ENCODE peak calls at places on chromosomes 6 and 20, in four cellular contexts. Y is H1, O is K562, J is GM12878. Z is an unnamed sample.
A peak's percentile ranks its signal among the peaks of the same experiment; 100 is the strongest.

GRCh38 chr6:161257778-161258457 is 15.9 kb downstream of the AGPAT4 start:
- DNase-seq in Y (no peak), O (no peak), J (no peak), Z (no peak)

GRCh38 chr6:25144919-25145318 is 134.3 kb upstream of the CARMIL1 start:
- DNase-seq in Y (no peak), O (no peak), J (no peak), Z (no peak)

GRCh38 chr6:10837997-10838793 is at the start of gene MAK:
- DNase-seq in Y (peak; percentile 93), O (peak; percentile 98), J (peak; percentile 47), Z (peak; percentile 81)

GRCh38 chr6:118752803-118753202 is 101.4 kb upstream of the CEP85L start:
- DNase-seq in Y (no peak), O (no peak), J (no peak), Z (no peak)

GRCh38 chr20:40255368-40255767 is 433.7 kb downstream of the MAFB start:
- DNase-seq in Y (no peak), O (no peak), J (no peak), Z (no peak)

GRCh38 chr6:168506460-168506859 is 65.5 kb downstream of the SMOC2 start:
- DNase-seq in Y (no peak), O (no peak), J (no peak), Z (no peak)

GRCh38 chr6:1390071-1390804 is 862 bp downstream of the FOXF2 start:
- DNase-seq in Y (peak; percentile 72), O (no peak), J (no peak), Z (no peak)

GRCh38 chr20:5127204-5127858 is 523 bp downstream of the CDS2 start:
- DNase-seq in Y (peak; percentile 57), O (peak; percentile 25), J (peak; percentile 43), Z (no peak)

GRCh38 chr6:24489881-24490280 is 503 bp upstream of the GPLD1 start:
- DNase-seq in Y (no peak), O (no peak), J (no peak), Z (no peak)

GRCh38 chr6:137291441-137291840 is 72.3 kb upstream of the IFNGR1 start:
- DNase-seq in Y (no peak), O (no peak), J (no peak), Z (no peak)

GRCh38 chr6:134247271-134247833 is 70.6 kb downstream of the SGK1 start:
- DNase-seq in Y (no peak), O (no peak), J (peak; percentile 97), Z (no peak)

GRCh38 chr6:148293181-148293995 is 49.2 kb upstream of the SASH1 start:
- DNase-seq in Y (no peak), O (no peak), J (no peak), Z (no peak)

GRCh38 chr20:24406761-24407550 is 62.5 kb upstream of the SYNDIG1 start:
- DNase-seq in Y (no peak), O (no peak), J (no peak), Z (no peak)

GRCh38 chr6:44192428-44193041 is 24.2 kb upstream of the MYMX start:
- DNase-seq in Y (no peak), O (no peak), J (no peak), Z (no peak)

GRCh38 chr20:271528-271927 is 14.0 kb downstream of the DEFB132 start:
- DNase-seq in Y (no peak), O (no peak), J (no peak), Z (no peak)

GRCh38 chr20:271069-271468 is 13.5 kb downstream of the DEFB132 start:
- DNase-seq in Y (peak; percentile 36), O (no peak), J (no peak), Z (no peak)

GRCh38 chr20:270517-270916 is 13.0 kb downstream of the DEFB132 start:
- DNase-seq in Y (peak; percentile 24), O (no peak), J (no peak), Z (no peak)

GRCh38 chr20:273884-274283 is 16.4 kb downstream of the DEFB132 start:
- DNase-seq in Y (no peak), O (no peak), J (no peak), Z (no peak)

DNA sequence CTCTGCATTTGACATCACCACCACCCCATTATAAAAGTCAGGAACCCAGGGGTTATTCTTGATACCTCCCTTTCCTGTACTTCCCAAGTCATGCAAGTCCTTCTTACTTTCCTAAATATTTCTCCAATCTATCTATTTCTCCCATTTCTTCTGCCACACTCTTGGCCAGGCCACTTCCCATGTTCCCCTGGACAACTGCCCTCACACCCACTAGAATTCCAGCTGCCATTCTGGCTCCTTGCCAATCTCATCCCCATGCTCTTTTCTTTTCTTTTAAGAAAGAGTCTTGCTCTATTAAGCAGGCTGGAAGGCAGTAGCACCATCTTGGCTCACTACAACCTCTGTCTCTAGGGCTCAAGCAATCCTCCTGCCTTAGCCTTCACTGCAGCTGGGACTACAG is 15.2 kb downstream of the DEFB132 start:
- DNase-seq in Y (no peak), O (no peak), J (no peak), Z (no peak)
- TF ChIP-seq ATF3 in Y (no peak), O (no peak), J (no peak), Z (no peak)

DNA sequence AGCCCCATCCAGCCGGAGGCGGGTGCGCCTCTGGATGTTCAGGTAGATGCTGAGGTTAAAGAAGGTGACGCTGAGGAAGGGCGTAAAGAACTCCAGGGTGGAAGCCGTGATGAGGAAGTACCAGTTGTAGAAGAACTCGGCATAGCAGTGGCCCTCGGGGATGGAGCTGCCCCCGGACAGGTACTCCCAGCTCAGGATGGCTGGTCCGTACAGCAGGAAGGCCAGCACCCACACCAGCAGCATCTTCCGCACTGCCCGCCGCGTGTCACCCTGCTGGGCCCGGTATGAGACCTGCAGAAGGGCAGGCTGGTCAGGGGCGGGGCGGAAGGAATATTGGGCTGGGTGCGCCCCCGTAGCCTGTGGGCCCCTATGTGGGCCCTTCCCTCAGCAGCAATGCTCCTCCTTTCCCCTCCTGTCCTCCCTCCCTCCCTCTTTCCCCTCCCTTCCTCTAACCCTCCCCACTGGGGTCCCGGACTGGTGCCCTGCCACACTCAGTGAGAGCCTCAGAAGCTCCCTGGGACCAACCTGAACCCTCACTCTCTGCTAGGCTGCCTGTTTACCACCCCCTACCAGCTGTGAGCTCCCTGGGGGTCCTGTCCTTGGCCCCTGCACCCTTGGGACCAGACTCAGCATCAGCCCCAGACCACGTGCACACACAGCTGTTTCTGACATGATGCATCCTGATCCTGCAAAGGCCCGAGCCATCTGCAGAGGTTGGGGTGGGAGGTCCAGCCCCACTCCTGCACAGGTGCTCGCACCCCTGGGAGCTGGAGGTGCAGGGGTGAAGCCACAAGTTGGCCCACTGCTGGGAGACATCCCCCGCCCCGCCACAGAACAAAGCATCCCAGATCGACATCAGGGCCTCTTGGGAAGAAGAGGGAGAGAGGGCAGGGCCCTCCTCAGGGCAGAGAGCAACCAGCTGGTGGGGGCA is 3.2 kb downstream of the HRH3 start:
- DNase-seq in Y (no peak), O (no peak), J (no peak), Z (no peak)
- TF ChIP-seq SP1 in Y (no peak), O (no peak), J (no peak), Z (no peak)

GRCh38 chr6:90295854-90296345 is 743 bp downstream of the BACH2 start:
- DNase-seq in Y (peak; percentile 77), O (peak; percentile 69), J (no peak), Z (no peak)
- H3K9ac ChIP-seq in Y (no peak overlapping the region), O (peak overlapping the region; percentile 6), J (no peak overlapping the region), Z (peak overlapping the region; percentile 58)

DNA sequence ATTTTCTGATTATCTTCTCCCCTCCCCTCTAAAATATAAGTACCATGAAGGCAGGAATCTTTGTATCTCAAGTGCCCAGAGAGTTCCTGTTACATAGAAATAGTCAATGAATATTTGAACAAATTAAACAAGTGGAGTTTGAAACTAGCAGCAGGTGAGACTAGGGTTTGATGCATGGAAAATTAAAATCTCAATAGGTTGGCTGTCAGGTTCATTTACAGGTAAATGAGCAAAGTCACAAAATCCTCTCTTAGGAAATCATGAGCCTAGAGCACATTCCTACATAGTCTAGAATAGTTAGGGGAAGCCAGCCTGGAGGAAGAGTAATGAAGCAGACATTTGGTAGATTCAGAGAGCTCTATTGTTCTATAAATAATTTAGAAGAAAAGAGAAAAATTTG is 140.4 kb downstream of the HS3ST5 start:
- DNase-seq in Y (no peak), O (no peak), J (no peak), Z (no peak)
- TF ChIP-seq ATF3 in Y (no peak), O (no peak), J (no peak), Z (no peak)

GRCh38 chr6:110270166-110270565 is 88.0 kb downstream of the METTL24 start:
- DNase-seq in Y (no peak), O (no peak), J (no peak), Z (no peak)
- TF ChIP-seq SP1 in Y (peak; percentile 83), O (no peak), J (no peak), Z (no peak)

GRCh38 chr6:16271415-16271814 is 33.0 kb downstream of the GMPR start:
- DNase-seq in Y (no peak), O (no peak), J (no peak), Z (no peak)
- H3K9ac ChIP-seq in Y (no peak overlapping the region), O (no peak overlapping the region), J (no peak overlapping the region), Z (no peak overlapping the region)

GRCh38 chr20:9416421-9416820 is 98.0 kb upstream of the LAMP5 start:
- DNase-seq in Y (no peak), O (no peak), J (no peak), Z (no peak)

GRCh38 chr20:9417665-9418064 is 96.7 kb upstream of the LAMP5 start:
- DNase-seq in Y (no peak), O (no peak), J (no peak), Z (no peak)

GRCh38 chr20:9413001-9413400 is 101.4 kb upstream of the LAMP5 start:
- DNase-seq in Y (no peak), O (no peak), J (no peak), Z (no peak)

GRCh38 chr20:9412309-9412708 is 102.1 kb upstream of the LAMP5 start:
- DNase-seq in Y (no peak), O (no peak), J (peak; percentile 58), Z (no peak)

DNA sequence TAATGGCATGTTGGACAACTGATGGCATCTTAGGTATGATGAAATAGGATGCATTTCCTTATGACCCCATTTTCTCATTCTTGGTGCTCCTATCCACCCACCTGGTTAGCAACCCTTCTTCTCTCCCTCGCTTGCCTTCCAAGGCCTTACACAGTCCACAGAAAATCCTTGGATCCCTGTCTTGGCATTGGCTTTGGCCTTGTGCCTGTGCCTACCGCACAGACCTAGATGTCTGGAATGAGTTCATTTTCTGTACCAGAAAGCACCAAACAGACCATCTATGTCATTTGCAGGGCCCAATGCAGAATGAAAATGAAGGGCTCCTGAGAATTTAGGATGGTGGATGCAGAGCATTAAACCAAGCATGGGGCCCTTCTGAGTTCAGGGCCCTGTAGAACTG is 99.0 kb upstream of the LAMP5 start:
- DNase-seq in Y (no peak), O (no peak), J (no peak), Z (no peak)
- TF ChIP-seq ATF3 in Y (no peak), O (no peak), J (no peak), Z (no peak)

DNA sequence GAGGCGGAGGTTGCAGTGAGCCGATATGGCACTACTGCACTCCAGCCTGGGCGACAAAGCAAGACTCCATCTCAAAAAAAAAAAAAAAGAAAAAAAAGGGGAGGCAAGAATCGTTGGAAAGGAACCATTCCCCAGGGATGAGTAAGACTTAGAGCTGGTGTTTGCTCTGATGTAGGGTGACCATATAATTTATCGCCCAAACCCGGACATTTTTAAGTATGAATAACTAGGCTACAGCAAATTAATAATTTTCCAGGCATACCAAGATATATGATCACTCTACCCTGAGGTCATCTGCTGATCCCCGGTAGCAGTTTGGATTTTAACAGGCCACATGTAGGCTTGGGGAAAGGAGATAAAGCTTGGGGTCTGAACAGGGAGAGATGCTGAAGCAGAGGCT is 260.9 kb downstream of the BTBD9 start:
- DNase-seq in Y (no peak), O (no peak), J (no peak), Z (no peak)
- TF ChIP-seq SP1 in Y (no peak), O (no peak), J (no peak), Z (no peak)

Z was measured in HCT116.